ENCODE peak calls at places on chromosomes 5 and 9, in six cellular contexts. One of them, this sample, is unnamed.

GRCh38 chr9:130499804-130500263 is 55.1 kb downstream of the ASS1 start:
- DNase-seq in SK-N-SH: peak; percentile 23
- DNase-seq in SJSA1: no peak
- DNase-seq in A673: no peak
- DNase-seq in CD8-positive, alpha-beta T cell: no peak
- DNase-seq in uterus: no peak
- DNase-seq in this sample: no peak

GRCh38 chr9:68844623-68845612 is 139.9 kb downstream of the PIP5K1B start:
- DNase-seq in SK-N-SH: peak; percentile 12
- DNase-seq in SJSA1: no peak
- DNase-seq in A673: peak; percentile 33
- DNase-seq in CD8-positive, alpha-beta T cell: no peak
- DNase-seq in uterus: peak; percentile 45
- DNase-seq in this sample: peak; percentile 11

GRCh38 chr5:73067213-73067612 is 53.2 kb upstream of the TMEM171 start:
- DNase-seq in SK-N-SH: no peak
- DNase-seq in SJSA1: peak; percentile 6
- DNase-seq in A673: no peak
- DNase-seq in CD8-positive, alpha-beta T cell: no peak
- DNase-seq in uterus: no peak
- DNase-seq in this sample: no peak

GRCh38 chr5:161311965-161312364 is 234.6 kb downstream of the GABRB2 start:
- DNase-seq in SK-N-SH: no peak
- DNase-seq in SJSA1: no peak
- DNase-seq in A673: no peak
- DNase-seq in CD8-positive, alpha-beta T cell: no peak
- DNase-seq in uterus: no peak
- DNase-seq in this sample: no peak

GRCh38 chr5:77087484-77088291 is 603 bp upstream of the ZBED3 start:
- DNase-seq in SK-N-SH: no peak
- DNase-seq in SJSA1: no peak
- DNase-seq in A673: peak; percentile 10
- DNase-seq in CD8-positive, alpha-beta T cell: no peak
- DNase-seq in uterus: no peak
- DNase-seq in this sample: no peak

GRCh38 chr9:134189475-134190231 is 25.3 kb upstream of the RNU6ATAC start:
- DNase-seq in SK-N-SH: peak; percentile 25
- DNase-seq in SJSA1: no peak
- DNase-seq in A673: no peak
- DNase-seq in CD8-positive, alpha-beta T cell: no peak
- DNase-seq in uterus: no peak
- DNase-seq in this sample: no peak

GRCh38 chr9:100554935-100555401 is 22.9 kb upstream of the CAVIN4 start:
- DNase-seq in SK-N-SH: no peak
- DNase-seq in SJSA1: no peak
- DNase-seq in A673: no peak
- DNase-seq in CD8-positive, alpha-beta T cell: no peak
- DNase-seq in uterus: no peak
- DNase-seq in this sample: no peak

GRCh38 chr5:116572375-116573278 is 2.0 kb downstream of the SEMA6A start:
- DNase-seq in SK-N-SH: peak; percentile 78
- DNase-seq in SJSA1: no peak
- DNase-seq in A673: no peak
- DNase-seq in CD8-positive, alpha-beta T cell: no peak
- DNase-seq in uterus: peak; percentile 34
- DNase-seq in this sample: no peak

GRCh38 chr9:84330246-84330645 is 10.3 kb downstream of the SLC28A3 start:
- DNase-seq in SK-N-SH: no peak
- DNase-seq in SJSA1: no peak
- DNase-seq in A673: no peak
- DNase-seq in CD8-positive, alpha-beta T cell: no peak
- DNase-seq in uterus: no peak
- DNase-seq in this sample: no peak

GRCh38 chr9:227882-228281 is 13.2 kb downstream of the DOCK8 start:
- DNase-seq in SK-N-SH: no peak
- DNase-seq in SJSA1: no peak
- DNase-seq in A673: no peak
- DNase-seq in CD8-positive, alpha-beta T cell: no peak
- DNase-seq in uterus: no peak
- DNase-seq in this sample: no peak

GRCh38 chr5:63959177-63959982 is 2.9 kb downstream of the HTR1A start:
- DNase-seq in SK-N-SH: peak; percentile 7
- DNase-seq in SJSA1: no peak
- DNase-seq in A673: peak; percentile 15
- DNase-seq in CD8-positive, alpha-beta T cell: no peak
- DNase-seq in uterus: no peak
- DNase-seq in this sample: no peak

GRCh38 chr9:97853844-97854695 is 1.0 kb downstream of the FOXE1 start:
- DNase-seq in SK-N-SH: peak; percentile 78
- DNase-seq in SJSA1: peak; percentile 83
- DNase-seq in A673: peak; percentile 65
- DNase-seq in CD8-positive, alpha-beta T cell: peak; percentile 41
- DNase-seq in uterus: no peak
- DNase-seq in this sample: no peak

GRCh38 chr9:92965759-92966517 is 18.6 kb downstream of the FGD3 start:
- DNase-seq in SK-N-SH: no peak
- DNase-seq in SJSA1: no peak
- DNase-seq in A673: no peak
- DNase-seq in CD8-positive, alpha-beta T cell: no peak
- DNase-seq in uterus: no peak
- DNase-seq in this sample: no peak

GRCh38 chr9:130535818-130536521 is 43.4 kb upstream of the FUBP3 start:
- DNase-seq in SK-N-SH: no peak
- DNase-seq in SJSA1: no peak
- DNase-seq in A673: peak; percentile 12
- DNase-seq in CD8-positive, alpha-beta T cell: no peak
- DNase-seq in uterus: peak; percentile 58
- DNase-seq in this sample: no peak

GRCh38 chr9:114317665-114318357 is 5.1 kb upstream of the ORM1 start:
- DNase-seq in SK-N-SH: no peak
- DNase-seq in SJSA1: no peak
- DNase-seq in A673: no peak
- DNase-seq in CD8-positive, alpha-beta T cell: no peak
- DNase-seq in uterus: peak; percentile 1
- DNase-seq in this sample: no peak

GRCh38 chr9:136054146-136054545 is 40.9 kb downstream of the NACC2 start:
- DNase-seq in SK-N-SH: peak; percentile 16
- DNase-seq in SJSA1: no peak
- DNase-seq in A673: no peak
- DNase-seq in CD8-positive, alpha-beta T cell: no peak
- DNase-seq in uterus: no peak
- DNase-seq in this sample: no peak
- H3K4me1 ChIP-seq in SK-N-SH: peaks cover 36% of the 10 kb centered on the region
- H3K4me1 ChIP-seq in SJSA1: peaks cover 46% of the 10 kb centered on the region
- H3K4me1 ChIP-seq in A673: peaks cover 83% of the 10 kb centered on the region
- H3K4me1 ChIP-seq in CD8-positive, alpha-beta T cell: peaks cover 36% of the 10 kb centered on the region
- H3K4me1 ChIP-seq in uterus: no peaks in the 10 kb centered on the region
- H3K4me1 ChIP-seq in this sample: peaks cover 86% of the 10 kb centered on the region

GRCh38 chr5:37002176-37002751 is 125.7 kb downstream of the NIPBL start:
- DNase-seq in SK-N-SH: no peak
- DNase-seq in SJSA1: no peak
- DNase-seq in A673: no peak
- DNase-seq in CD8-positive, alpha-beta T cell: no peak
- DNase-seq in uterus: no peak
- DNase-seq in this sample: no peak
- H3K36me3 ChIP-seq in SK-N-SH: peaks cover 62% of the 10 kb centered on the region
- H3K36me3 ChIP-seq in SJSA1: peaks cover 27% of the 10 kb centered on the region
- H3K36me3 ChIP-seq in A673: peaks cover 49% of the 10 kb centered on the region
- H3K36me3 ChIP-seq in CD8-positive, alpha-beta T cell: peaks cover 16% of the 10 kb centered on the region
- H3K36me3 ChIP-seq in uterus: no peaks in the 10 kb centered on the region
- H3K36me3 ChIP-seq in this sample: peaks cover 3% of the 10 kb centered on the region

GRCh38 chr9:81112638-81113037 is 576.7 kb downstream of the TLE1 start:
- DNase-seq in SK-N-SH: no peak
- DNase-seq in SJSA1: no peak
- DNase-seq in A673: no peak
- DNase-seq in CD8-positive, alpha-beta T cell: no peak
- DNase-seq in uterus: no peak
- DNase-seq in this sample: no peak
- H3K4me3 ChIP-seq in SK-N-SH: no peak overlapping the region
- H3K4me3 ChIP-seq in SJSA1: no peak overlapping the region
- H3K4me3 ChIP-seq in A673: no peak overlapping the region
- H3K4me3 ChIP-seq in CD8-positive, alpha-beta T cell: no peak overlapping the region
- H3K4me3 ChIP-seq in uterus: no peak overlapping the region
- H3K4me3 ChIP-seq in this sample: no peak overlapping the region

DNA sequence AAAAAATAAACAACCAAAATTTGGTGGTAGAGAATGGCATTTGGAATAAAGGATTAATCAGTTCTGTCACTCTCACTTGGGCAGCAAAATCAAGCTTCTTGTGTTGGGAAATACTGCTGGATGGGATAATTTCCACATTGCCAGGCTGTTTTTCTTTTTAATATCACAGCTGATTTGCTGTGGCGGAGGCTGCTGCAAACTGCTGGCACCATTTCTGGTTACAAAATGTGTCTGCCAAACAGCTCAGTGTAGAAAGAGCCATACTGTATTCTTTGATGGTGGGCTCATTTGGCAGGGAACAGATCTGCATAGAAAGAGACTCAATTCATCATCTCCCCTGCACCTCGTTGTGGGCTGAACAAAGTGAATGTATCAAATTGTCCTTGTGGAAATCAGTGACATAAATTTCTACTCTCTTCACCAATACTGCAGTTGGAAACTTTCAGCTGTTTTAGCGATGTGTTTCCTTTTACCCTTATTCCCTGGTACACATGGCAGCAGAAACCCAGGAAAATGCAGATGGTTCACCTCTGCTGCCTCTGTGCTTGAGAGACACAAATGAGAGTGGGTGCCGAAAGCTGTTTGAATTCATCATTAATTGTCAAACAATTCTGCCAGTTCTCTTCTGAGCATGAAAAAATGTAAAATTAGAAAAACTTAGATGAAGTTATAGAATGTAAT is 74.8 kb downstream of the HMHB1 start:
- DNase-seq in SK-N-SH: peak; percentile 12
- DNase-seq in SJSA1: no peak
- DNase-seq in A673: no peak
- DNase-seq in CD8-positive, alpha-beta T cell: no peak
- DNase-seq in uterus: no peak
- DNase-seq in this sample: no peak
- H3K4me1 ChIP-seq in SK-N-SH: peaks cover 32% of the 10 kb centered on the region
- H3K4me1 ChIP-seq in SJSA1: peaks cover 25% of the 10 kb centered on the region
- H3K4me1 ChIP-seq in A673: peaks cover 15% of the 10 kb centered on the region
- H3K4me1 ChIP-seq in CD8-positive, alpha-beta T cell: no peaks in the 10 kb centered on the region
- H3K4me1 ChIP-seq in uterus: peaks cover 5% of the 10 kb centered on the region
- H3K4me1 ChIP-seq in this sample: peaks cover 29% of the 10 kb centered on the region

GRCh38 chr9:137758067-137758466 is 119.5 kb upstream of the CACNA1B start:
- DNase-seq in SK-N-SH: no peak
- DNase-seq in SJSA1: no peak
- DNase-seq in A673: no peak
- DNase-seq in CD8-positive, alpha-beta T cell: no peak
- DNase-seq in uterus: no peak
- DNase-seq in this sample: no peak

GRCh38 chr9:137759117-137759516 is 118.5 kb upstream of the CACNA1B start:
- DNase-seq in SK-N-SH: no peak
- DNase-seq in SJSA1: no peak
- DNase-seq in A673: no peak
- DNase-seq in CD8-positive, alpha-beta T cell: no peak
- DNase-seq in uterus: no peak
- DNase-seq in this sample: no peak

GRCh38 chr9:137761032-137761431 is 116.5 kb upstream of the CACNA1B start:
- DNase-seq in SK-N-SH: no peak
- DNase-seq in SJSA1: no peak
- DNase-seq in A673: peak; percentile 14
- DNase-seq in CD8-positive, alpha-beta T cell: no peak
- DNase-seq in uterus: no peak
- DNase-seq in this sample: no peak

GRCh38 chr9:137760426-137760825 is 117.2 kb upstream of the CACNA1B start:
- DNase-seq in SK-N-SH: no peak
- DNase-seq in SJSA1: no peak
- DNase-seq in A673: no peak
- DNase-seq in CD8-positive, alpha-beta T cell: no peak
- DNase-seq in uterus: no peak
- DNase-seq in this sample: no peak

GRCh38 chr9:137759649-137760321 is 117.8 kb upstream of the CACNA1B start:
- DNase-seq in SK-N-SH: no peak
- DNase-seq in SJSA1: no peak
- DNase-seq in A673: peak; percentile 30
- DNase-seq in CD8-positive, alpha-beta T cell: no peak
- DNase-seq in uterus: no peak
- DNase-seq in this sample: no peak
- H3K36me3 ChIP-seq in SK-N-SH: peaks cover 58% of the 10 kb centered on the region
- H3K36me3 ChIP-seq in SJSA1: peaks cover 54% of the 10 kb centered on the region
- H3K36me3 ChIP-seq in A673: peaks cover 26% of the 10 kb centered on the region
- H3K36me3 ChIP-seq in CD8-positive, alpha-beta T cell: peaks cover 43% of the 10 kb centered on the region
- H3K36me3 ChIP-seq in uterus: no peaks in the 10 kb centered on the region
- H3K36me3 ChIP-seq in this sample: peaks cover 31% of the 10 kb centered on the region

GRCh38 chr5:56829137-56829536 is 13.8 kb downstream of the MAP3K1 start:
- DNase-seq in SK-N-SH: no peak
- DNase-seq in SJSA1: no peak
- DNase-seq in A673: no peak
- DNase-seq in CD8-positive, alpha-beta T cell: peak; percentile 28
- DNase-seq in uterus: no peak
- DNase-seq in this sample: no peak
- H3K4me3 ChIP-seq in SK-N-SH: no peak overlapping the region
- H3K4me3 ChIP-seq in SJSA1: no peak overlapping the region
- H3K4me3 ChIP-seq in A673: no peak overlapping the region
- H3K4me3 ChIP-seq in CD8-positive, alpha-beta T cell: no peak overlapping the region
- H3K4me3 ChIP-seq in uterus: no peak overlapping the region
- H3K4me3 ChIP-seq in this sample: no peak overlapping the region

DNA sequence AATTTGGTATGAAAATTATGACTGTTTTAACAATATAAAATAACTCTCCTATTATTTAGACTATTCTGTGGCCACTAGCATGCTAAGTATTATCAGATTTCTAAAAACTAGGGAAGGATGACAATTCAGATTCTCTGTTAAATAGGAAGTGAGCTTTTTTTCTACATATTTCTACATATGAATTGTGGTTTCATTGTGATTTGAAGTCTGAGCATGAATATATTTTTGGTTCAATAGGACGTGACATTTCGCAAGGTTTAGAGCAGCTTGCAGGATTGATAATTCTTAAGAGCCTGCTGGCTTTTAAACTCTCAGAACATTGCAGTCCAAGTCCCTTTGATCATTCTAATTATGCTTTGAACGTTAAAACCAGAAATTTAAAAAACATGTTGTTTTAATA is 82.9 kb downstream of the ADGRV1 start:
- DNase-seq in SK-N-SH: no peak
- DNase-seq in SJSA1: no peak
- DNase-seq in A673: no peak
- DNase-seq in CD8-positive, alpha-beta T cell: no peak
- DNase-seq in uterus: no peak
- DNase-seq in this sample: no peak
- H3K4me1 ChIP-seq in SK-N-SH: peaks cover 3% of the 10 kb centered on the region
- H3K4me1 ChIP-seq in SJSA1: no peaks in the 10 kb centered on the region
- H3K4me1 ChIP-seq in A673: no peaks in the 10 kb centered on the region
- H3K4me1 ChIP-seq in CD8-positive, alpha-beta T cell: no peaks in the 10 kb centered on the region
- H3K4me1 ChIP-seq in uterus: no peaks in the 10 kb centered on the region
- H3K4me1 ChIP-seq in this sample: no peaks in the 10 kb centered on the region

GRCh38 chr5:32388429-32389111 is 56.0 kb downstream of the ZFR start:
- DNase-seq in SK-N-SH: no peak
- DNase-seq in SJSA1: peak; percentile 3
- DNase-seq in A673: no peak
- DNase-seq in CD8-positive, alpha-beta T cell: no peak
- DNase-seq in uterus: no peak
- DNase-seq in this sample: no peak
- H3K36me3 ChIP-seq in SK-N-SH: peaks cover 88% of the 10 kb centered on the region
- H3K36me3 ChIP-seq in SJSA1: peaks cover 65% of the 10 kb centered on the region
- H3K36me3 ChIP-seq in A673: peaks cover 84% of the 10 kb centered on the region
- H3K36me3 ChIP-seq in CD8-positive, alpha-beta T cell: peaks cover 36% of the 10 kb centered on the region
- H3K36me3 ChIP-seq in uterus: no peaks in the 10 kb centered on the region
- H3K36me3 ChIP-seq in this sample: peaks cover 22% of the 10 kb centered on the region

DNA sequence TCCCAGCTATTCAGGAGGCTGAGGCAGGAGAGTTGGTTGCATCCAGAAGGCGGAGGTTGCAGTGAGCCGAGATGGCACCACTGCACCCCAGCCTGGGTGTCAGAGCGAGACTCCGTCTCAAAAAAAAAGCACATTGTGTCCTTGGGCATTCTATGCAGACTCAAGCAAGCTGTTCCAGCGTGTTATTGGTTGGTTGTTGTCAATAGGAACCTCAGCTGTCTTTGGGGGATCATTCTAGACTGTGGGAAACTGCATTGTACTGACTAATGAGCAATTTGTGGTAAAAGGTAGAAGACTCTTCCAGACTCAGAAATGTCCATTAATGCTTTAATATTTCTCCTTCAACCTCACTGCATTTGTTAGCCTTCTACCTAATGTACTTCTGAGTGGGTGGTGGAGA is 379.5 kb upstream of the GRAMD2B start:
- DNase-seq in SK-N-SH: no peak
- DNase-seq in SJSA1: no peak
- DNase-seq in A673: no peak
- DNase-seq in CD8-positive, alpha-beta T cell: no peak
- DNase-seq in uterus: no peak
- DNase-seq in this sample: no peak
- H3K4me3 ChIP-seq in SK-N-SH: no peak overlapping the region
- H3K4me3 ChIP-seq in SJSA1: no peak overlapping the region
- H3K4me3 ChIP-seq in A673: no peak overlapping the region
- H3K4me3 ChIP-seq in CD8-positive, alpha-beta T cell: no peak overlapping the region
- H3K4me3 ChIP-seq in uterus: no peak overlapping the region
- H3K4me3 ChIP-seq in this sample: no peak overlapping the region